ENCODE peak calls at places on chromosomes 1 and 21, in seven cellular contexts. One of them, this sample, is unnamed.

GRCh38 chr1:180921386-180921785 is 8.7 kb downstream of the KIAA1614 start:
- DNase-seq in psoas muscle: no peak
- DNase-seq in CD4-positive, alpha-beta T cell: no peak
- DNase-seq in heart right ventricle: no peak
- DNase-seq in fibroblast of lung: no peak
- DNase-seq in uterus: no peak
- DNase-seq in heart left ventricle: peak
- DNase-seq in this sample: no peak

GRCh38 chr1:31410871-31411270 is 2.1 kb upstream of the SERINC2 start:
- DNase-seq in heart right ventricle: no peak
- DNase-seq in psoas muscle: no peak
- DNase-seq in uterus: no peak
- DNase-seq in CD4-positive, alpha-beta T cell: no peak
- DNase-seq in fibroblast of lung: no peak
- DNase-seq in heart left ventricle: no peak
- DNase-seq in this sample: no peak

GRCh38 chr21:32335601-32336575 is 37.2 kb downstream of the MRAP start:
- DNase-seq in uterus: no peak
- DNase-seq in fibroblast of lung: peak
- DNase-seq in CD4-positive, alpha-beta T cell: no peak
- DNase-seq in psoas muscle: no peak
- DNase-seq in heart left ventricle: no peak
- DNase-seq in heart right ventricle: no peak
- DNase-seq in this sample: peak

GRCh38 chr1:36516372-36517018 is 33.8 kb upstream of the CSF3R start:
- DNase-seq in uterus: no peak
- DNase-seq in CD4-positive, alpha-beta T cell: peak
- DNase-seq in heart right ventricle: no peak
- DNase-seq in fibroblast of lung: peak
- DNase-seq in psoas muscle: peak
- DNase-seq in heart left ventricle: no peak
- DNase-seq in this sample: no peak

GRCh38 chr1:110393691-110394564 is 3.1 kb upstream of the SLC16A4 start:
- DNase-seq in psoas muscle: no peak
- DNase-seq in CD4-positive, alpha-beta T cell: no peak
- DNase-seq in fibroblast of lung: peak
- DNase-seq in heart left ventricle: no peak
- DNase-seq in uterus: no peak
- DNase-seq in heart right ventricle: no peak
- DNase-seq in this sample: no peak

GRCh38 chr1:91166106-91166712 is 144.4 kb upstream of the ZNF644 start:
- DNase-seq in CD4-positive, alpha-beta T cell: no peak
- DNase-seq in heart left ventricle: no peak
- DNase-seq in heart right ventricle: peak
- DNase-seq in fibroblast of lung: peak
- DNase-seq in uterus: peak
- DNase-seq in psoas muscle: peak
- DNase-seq in this sample: peak

GRCh38 chr1:207981976-207982375 is 71.1 kb upstream of the CD34 start:
- DNase-seq in CD4-positive, alpha-beta T cell: no peak
- DNase-seq in uterus: no peak
- DNase-seq in psoas muscle: no peak
- DNase-seq in heart left ventricle: no peak
- DNase-seq in heart right ventricle: no peak
- DNase-seq in fibroblast of lung: no peak
- DNase-seq in this sample: no peak

GRCh38 chr1:43687301-43688108 is 19.8 kb upstream of the ST3GAL3 start:
- DNase-seq in CD4-positive, alpha-beta T cell: no peak
- DNase-seq in heart left ventricle: no peak
- DNase-seq in fibroblast of lung: no peak
- DNase-seq in psoas muscle: no peak
- DNase-seq in heart right ventricle: peak
- DNase-seq in uterus: no peak
- DNase-seq in this sample: no peak

GRCh38 chr21:38668501-38668900 is 137.2 kb upstream of the ETS2 start:
- DNase-seq in psoas muscle: no peak
- DNase-seq in heart left ventricle: no peak
- DNase-seq in heart right ventricle: no peak
- DNase-seq in fibroblast of lung: no peak
- DNase-seq in uterus: no peak
- DNase-seq in CD4-positive, alpha-beta T cell: no peak
- DNase-seq in this sample: no peak

GRCh38 chr1:45275054-45275453 is 51.6 kb upstream of the HPDL start:
- DNase-seq in psoas muscle: no peak
- DNase-seq in fibroblast of lung: no peak
- DNase-seq in uterus: no peak
- DNase-seq in heart right ventricle: no peak
- DNase-seq in CD4-positive, alpha-beta T cell: no peak
- DNase-seq in heart left ventricle: no peak
- DNase-seq in this sample: no peak

GRCh38 chr21:33236799-33237198 is 7.1 kb downstream of the IFNAR2 start:
- DNase-seq in heart right ventricle: no peak
- DNase-seq in heart left ventricle: no peak
- DNase-seq in fibroblast of lung: peak
- DNase-seq in CD4-positive, alpha-beta T cell: no peak
- DNase-seq in uterus: no peak
- DNase-seq in psoas muscle: no peak
- DNase-seq in this sample: no peak

GRCh38 chr1:119679223-119679622 is 31.2 kb upstream of the ZNF697 start:
- DNase-seq in heart left ventricle: no peak
- DNase-seq in uterus: no peak
- DNase-seq in heart right ventricle: no peak
- DNase-seq in psoas muscle: no peak
- DNase-seq in fibroblast of lung: no peak
- DNase-seq in CD4-positive, alpha-beta T cell: no peak
- DNase-seq in this sample: no peak

GRCh38 chr1:156652131-156652991 is 10.4 kb downstream of the BCAN start:
- DNase-seq in heart right ventricle: no peak
- DNase-seq in psoas muscle: no peak
- DNase-seq in heart left ventricle: no peak
- DNase-seq in uterus: no peak
- DNase-seq in fibroblast of lung: peak
- DNase-seq in CD4-positive, alpha-beta T cell: no peak
- DNase-seq in this sample: no peak

GRCh38 chr1:93575586-93576271 is 105.9 kb downstream of the BCAR3 start:
- DNase-seq in heart left ventricle: no peak
- DNase-seq in CD4-positive, alpha-beta T cell: no peak
- DNase-seq in fibroblast of lung: peak
- DNase-seq in psoas muscle: no peak
- DNase-seq in uterus: no peak
- DNase-seq in heart right ventricle: no peak
- DNase-seq in this sample: no peak

GRCh38 chr1:53639251-53639721 is 99.7 kb downstream of the GLIS1 start:
- DNase-seq in fibroblast of lung: peak
- DNase-seq in heart left ventricle: no peak
- DNase-seq in heart right ventricle: no peak
- DNase-seq in uterus: no peak
- DNase-seq in CD4-positive, alpha-beta T cell: no peak
- DNase-seq in psoas muscle: peak
- DNase-seq in this sample: no peak

GRCh38 chr1:40668769-40669525 is 3.5 kb upstream of the RIMS3 start:
- DNase-seq in CD4-positive, alpha-beta T cell: peak
- DNase-seq in heart left ventricle: peak
- DNase-seq in heart right ventricle: peak
- DNase-seq in psoas muscle: peak
- DNase-seq in uterus: peak
- DNase-seq in fibroblast of lung: peak
- DNase-seq in this sample: peak

GRCh38 chr1:24353292-24353891 is 34.2 kb downstream of the GRHL3 start:
- DNase-seq in fibroblast of lung: no peak
- DNase-seq in CD4-positive, alpha-beta T cell: no peak
- DNase-seq in heart left ventricle: no peak
- DNase-seq in uterus: no peak
- DNase-seq in heart right ventricle: no peak
- DNase-seq in psoas muscle: no peak
- DNase-seq in this sample: no peak

GRCh38 chr1:22826630-22827580 is 116.3 kb downstream of the EPHB2 start:
- DNase-seq in fibroblast of lung: peak
- DNase-seq in uterus: no peak
- DNase-seq in heart right ventricle: peak
- DNase-seq in psoas muscle: no peak
- DNase-seq in CD4-positive, alpha-beta T cell: no peak
- DNase-seq in heart left ventricle: peak
- DNase-seq in this sample: no peak

GRCh38 chr1:240149488-240150094 is 57.9 kb downstream of the FMN2 start:
- DNase-seq in CD4-positive, alpha-beta T cell: no peak
- DNase-seq in heart right ventricle: no peak
- DNase-seq in fibroblast of lung: peak
- DNase-seq in heart left ventricle: no peak
- DNase-seq in psoas muscle: no peak
- DNase-seq in uterus: no peak
- DNase-seq in this sample: no peak

GRCh38 chr1:167517535-167518330 is 596 bp downstream of the CD247 start:
- DNase-seq in uterus: no peak
- DNase-seq in heart left ventricle: no peak
- DNase-seq in CD4-positive, alpha-beta T cell: peak
- DNase-seq in psoas muscle: peak
- DNase-seq in fibroblast of lung: no peak
- DNase-seq in heart right ventricle: peak
- DNase-seq in this sample: no peak

GRCh38 chr21:14956826-14957225 is 108.0 kb downstream of the NRIP1 start:
- DNase-seq in CD4-positive, alpha-beta T cell: no peak
- DNase-seq in psoas muscle: no peak
- DNase-seq in heart left ventricle: no peak
- DNase-seq in fibroblast of lung: peak
- DNase-seq in uterus: no peak
- DNase-seq in heart right ventricle: no peak
- DNase-seq in this sample: no peak

GRCh38 chr1:61055110-61055614 is 27.2 kb upstream of the NFIA start:
- DNase-seq in uterus: no peak
- DNase-seq in heart left ventricle: no peak
- DNase-seq in CD4-positive, alpha-beta T cell: no peak
- DNase-seq in psoas muscle: no peak
- DNase-seq in heart right ventricle: no peak
- DNase-seq in fibroblast of lung: no peak
- DNase-seq in this sample: no peak

GRCh38 chr1:198187973-198188588 is 31.3 kb downstream of the NEK7 start:
- DNase-seq in psoas muscle: no peak
- DNase-seq in heart right ventricle: no peak
- DNase-seq in uterus: no peak
- DNase-seq in fibroblast of lung: peak
- DNase-seq in heart left ventricle: no peak
- DNase-seq in CD4-positive, alpha-beta T cell: no peak
- DNase-seq in this sample: no peak

GRCh38 chr1:51274676-51275075 is 38.6 kb downstream of the RNF11 start:
- DNase-seq in uterus: no peak
- DNase-seq in heart right ventricle: no peak
- DNase-seq in CD4-positive, alpha-beta T cell: no peak
- DNase-seq in fibroblast of lung: no peak
- DNase-seq in heart left ventricle: no peak
- DNase-seq in psoas muscle: no peak
- DNase-seq in this sample: no peak

GRCh38 chr1:33822396-33822795 is 41.5 kb upstream of the HMGB4 start:
- DNase-seq in CD4-positive, alpha-beta T cell: no peak
- DNase-seq in heart left ventricle: no peak
- DNase-seq in psoas muscle: no peak
- DNase-seq in heart right ventricle: no peak
- DNase-seq in fibroblast of lung: no peak
- DNase-seq in uterus: no peak
- DNase-seq in this sample: no peak

GRCh38 chr1:94924967-94925366 is 1.9 kb downstream of the CNN3 start:
- DNase-seq in heart right ventricle: no peak
- DNase-seq in CD4-positive, alpha-beta T cell: no peak
- DNase-seq in fibroblast of lung: peak
- DNase-seq in heart left ventricle: no peak
- DNase-seq in psoas muscle: no peak
- DNase-seq in uterus: peak
- DNase-seq in this sample: no peak
- H3K27ac ChIP-seq in heart right ventricle: peak
- H3K27ac ChIP-seq in CD4-positive, alpha-beta T cell: no peak
- H3K27ac ChIP-seq in fibroblast of lung: peak
- H3K27ac ChIP-seq in heart left ventricle: peak
- H3K27ac ChIP-seq in psoas muscle: peak
- H3K27ac ChIP-seq in uterus: peak
- H3K27ac ChIP-seq in this sample: peak

DNA sequence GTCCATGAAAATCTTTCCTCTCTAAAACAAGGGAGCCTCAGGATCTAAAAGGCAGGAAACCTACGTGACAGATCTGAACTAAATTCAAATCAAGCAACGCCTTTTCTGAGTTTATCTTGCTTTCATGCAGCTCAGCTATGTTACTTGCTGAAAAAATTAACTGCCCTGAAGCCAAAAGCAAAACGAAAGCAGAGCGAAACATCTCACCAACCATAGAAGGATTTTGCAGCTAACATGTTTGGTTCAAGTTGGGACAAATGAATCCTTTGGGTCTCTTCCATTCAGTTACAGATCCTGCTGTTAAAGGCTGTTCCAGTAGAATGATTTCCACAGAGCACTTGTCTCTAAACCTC is 488 bp downstream of the SLC2A5 start:
- DNase-seq in fibroblast of lung: no peak
- DNase-seq in heart right ventricle: no peak
- DNase-seq in CD4-positive, alpha-beta T cell: no peak
- DNase-seq in heart left ventricle: no peak
- DNase-seq in uterus: no peak
- DNase-seq in psoas muscle: no peak
- DNase-seq in this sample: no peak
- H3K27ac ChIP-seq in fibroblast of lung: no peak
- H3K27ac ChIP-seq in heart right ventricle: no peak
- H3K27ac ChIP-seq in CD4-positive, alpha-beta T cell: no peak
- H3K27ac ChIP-seq in heart left ventricle: peak
- H3K27ac ChIP-seq in uterus: peak
- H3K27ac ChIP-seq in psoas muscle: peak
- H3K27ac ChIP-seq in this sample: peak

DNA sequence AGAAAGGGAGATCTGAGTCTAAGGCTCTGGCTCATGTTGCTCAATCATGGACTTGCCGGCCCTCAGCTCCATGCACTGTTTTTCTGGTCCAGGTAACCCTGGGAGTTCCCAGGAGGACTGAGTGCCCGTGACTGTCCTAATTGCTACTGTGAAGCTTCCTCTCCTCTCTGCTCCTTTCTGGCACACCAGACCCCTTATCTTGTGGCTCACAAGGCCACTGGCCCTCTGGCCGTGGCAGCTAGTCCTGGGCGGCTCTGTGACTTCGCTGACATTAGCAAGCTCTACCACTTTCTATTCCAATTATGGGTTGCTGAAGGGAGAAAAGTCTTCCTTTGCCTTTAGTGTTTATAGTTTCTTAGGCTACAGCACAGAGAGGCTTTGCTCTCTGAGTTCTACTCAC is 380.2 kb downstream of the RWDD3 start:
- DNase-seq in psoas muscle: no peak
- DNase-seq in heart left ventricle: no peak
- DNase-seq in CD4-positive, alpha-beta T cell: no peak
- DNase-seq in heart right ventricle: no peak
- DNase-seq in uterus: no peak
- DNase-seq in fibroblast of lung: no peak
- DNase-seq in this sample: no peak
- H3K27ac ChIP-seq in psoas muscle: no peak
- H3K27ac ChIP-seq in heart left ventricle: no peak
- H3K27ac ChIP-seq in CD4-positive, alpha-beta T cell: no peak
- H3K27ac ChIP-seq in heart right ventricle: no peak
- H3K27ac ChIP-seq in uterus: no peak
- H3K27ac ChIP-seq in fibroblast of lung: no peak
- H3K27ac ChIP-seq in this sample: no peak

GRCh38 chr1:21346304-21347071 is 56.2 kb upstream of the ECE1 start:
- DNase-seq in fibroblast of lung: no peak
- DNase-seq in CD4-positive, alpha-beta T cell: no peak
- DNase-seq in heart right ventricle: no peak
- DNase-seq in heart left ventricle: no peak
- DNase-seq in psoas muscle: no peak
- DNase-seq in uterus: no peak
- DNase-seq in this sample: no peak
- H3K27ac ChIP-seq in fibroblast of lung: no peak
- H3K27ac ChIP-seq in CD4-positive, alpha-beta T cell: no peak
- H3K27ac ChIP-seq in heart right ventricle: no peak
- H3K27ac ChIP-seq in heart left ventricle: no peak
- H3K27ac ChIP-seq in psoas muscle: no peak
- H3K27ac ChIP-seq in uterus: no peak
- H3K27ac ChIP-seq in this sample: no peak